ENCODE peak calls at places on chromosomes 4 and X, in four cellular contexts. Q is CD4-positive, CD25-positive, alpha-beta regulatory T cell; F is right lobe of liver; O is SK-N-SH. U is an unnamed sample.

GRCh38 chrX:154991039-154991438 is 31.5 kb downstream of the F8 start:
- DNase-seq in Q (no peak), F (no peak), O (no peak), U (no peak)

GRCh38 chrX:9885150-9885549 is 82.0 kb upstream of the CLDN34 start:
- DNase-seq in Q (peak; percentile 9), F (peak; percentile 56), O (peak; percentile 67), U (peak; percentile 78)

GRCh38 chr4:88411491-88412101 is 32.9 kb downstream of the HERC6 start:
- DNase-seq in Q (no peak), F (no peak), O (no peak), U (no peak)

GRCh38 chr4:8378101-8378724 is 62.3 kb downstream of the ACOX3 start:
- DNase-seq in Q (no peak), F (no peak), O (no peak), U (no peak)

GRCh38 chr4:56048621-56049427 is 100.1 kb downstream of the CEP135 start:
- DNase-seq in Q (peak; percentile 4), F (peak; percentile 47), O (peak; percentile 89), U (peak; percentile 88)

GRCh38 chrX:97057349-97057909 is 173.7 kb downstream of the RPA4 start:
- DNase-seq in Q (no peak), F (no peak), O (no peak), U (peak; percentile 19)

GRCh38 chr4:173217727-173218126 is 49.1 kb downstream of the GALNT7 start:
- DNase-seq in Q (no peak), F (no peak), O (no peak), U (no peak)

GRCh38 chrX:108316456-108316855 is 121.8 kb downstream of the COL4A6 start:
- DNase-seq in Q (no peak), F (no peak), O (no peak), U (no peak)

GRCh38 chr4:139300431-139301142 is 718 bp upstream of the NAA15 start:
- DNase-seq in Q (no peak), F (no peak), O (peak; percentile 38), U (no peak)

GRCh38 chr4:11428701-11429571 is at the start of gene HS3ST1:
- DNase-seq in Q (peak; percentile 5), F (peak; percentile 61), O (peak; percentile 38), U (no peak)

GRCh38 chr4:5517372-5517771 is 191.0 kb downstream of the EVC2 start:
- DNase-seq in Q (no peak), F (no peak), O (no peak), U (no peak)

GRCh38 chr4:182348947-182349346 is 105.7 kb downstream of the TENM3 start:
- DNase-seq in Q (no peak), F (no peak), O (no peak), U (no peak)

GRCh38 chrX:8748855-8749254 is 16.9 kb upstream of the ANOS1 start:
- DNase-seq in Q (no peak), F (no peak), O (peak; percentile 47), U (peak; percentile 55)

GRCh38 chr4:8262637-8263322 is 6.8 kb upstream of the HTRA3 start:
- DNase-seq in Q (no peak), F (peak; percentile 65), O (no peak), U (no peak)

GRCh38 chrX:13087322-13088154 is 43.1 kb upstream of the FAM9C start:
- DNase-seq in Q (peak; percentile 63), F (no peak), O (no peak), U (no peak)

GRCh38 chr4:48780867-48781219 is 764 bp upstream of the FRYL start:
- DNase-seq in Q (peak; percentile 28), F (peak; percentile 63), O (peak; percentile 9), U (no peak)

GRCh38 chr4:111630705-111631104 is 514.5 kb upstream of the FAM241A start:
- DNase-seq in Q (no peak), F (no peak), O (peak; percentile 10), U (peak; percentile 6)

GRCh38 chrX:143296521-143296920 is 220.8 kb downstream of the SPANXN3 start:
- DNase-seq in Q (no peak), F (no peak), O (no peak), U (peak; percentile 0)

GRCh38 chrX:7061429-7061828 is 86.1 kb upstream of the STS start:
- DNase-seq in Q (no peak), F (no peak), O (no peak), U (no peak)

GRCh38 chr4:121943941-121944340 is 7.9 kb downstream of the TRPC3 start:
- DNase-seq in Q (no peak), F (no peak), O (peak; percentile 48), U (peak; percentile 44)

GRCh38 chr4:108901271-108901670 is 138.4 kb upstream of the ETNPPL start:
- DNase-seq in Q (no peak), F (no peak), O (no peak), U (no peak)

GRCh38 chr4:61994036-61994435 is 793.9 kb downstream of the ADGRL3 start:
- DNase-seq in Q (no peak), F (no peak), O (no peak), U (no peak)

GRCh38 chrX:34654939-34655338 is 2.1 kb downstream of the TMEM47 start:
- DNase-seq in Q (no peak), F (no peak), O (no peak), U (no peak)

GRCh38 chrX:100635040-100635439 is 1.6 kb downstream of the TSPAN6 start:
- DNase-seq in Q (no peak), F (no peak), O (no peak), U (no peak)

GRCh38 chrX:100635989-100636320 is 651 bp downstream of the TSPAN6 start:
- DNase-seq in Q (no peak), F (no peak), O (no peak), U (no peak)

GRCh38 chrX:100642296-100642695 is 1.7 kb upstream of the SRPX2 start:
- DNase-seq in Q (no peak), F (no peak), O (no peak), U (no peak)

GRCh38 chrX:100636321-100636991 is at the start of gene TSPAN6:
- DNase-seq in Q (peak; percentile 40), F (peak; percentile 82), O (peak; percentile 82), U (peak; percentile 96)
- H3K27ac ChIP-seq in Q (no peak within 1 kb of the TSS), F (peak within 1 kb of the TSS; percentile 67), O (peak within 1 kb of the TSS; percentile 60), U (peak within 1 kb of the TSS; percentile 76)

DNA sequence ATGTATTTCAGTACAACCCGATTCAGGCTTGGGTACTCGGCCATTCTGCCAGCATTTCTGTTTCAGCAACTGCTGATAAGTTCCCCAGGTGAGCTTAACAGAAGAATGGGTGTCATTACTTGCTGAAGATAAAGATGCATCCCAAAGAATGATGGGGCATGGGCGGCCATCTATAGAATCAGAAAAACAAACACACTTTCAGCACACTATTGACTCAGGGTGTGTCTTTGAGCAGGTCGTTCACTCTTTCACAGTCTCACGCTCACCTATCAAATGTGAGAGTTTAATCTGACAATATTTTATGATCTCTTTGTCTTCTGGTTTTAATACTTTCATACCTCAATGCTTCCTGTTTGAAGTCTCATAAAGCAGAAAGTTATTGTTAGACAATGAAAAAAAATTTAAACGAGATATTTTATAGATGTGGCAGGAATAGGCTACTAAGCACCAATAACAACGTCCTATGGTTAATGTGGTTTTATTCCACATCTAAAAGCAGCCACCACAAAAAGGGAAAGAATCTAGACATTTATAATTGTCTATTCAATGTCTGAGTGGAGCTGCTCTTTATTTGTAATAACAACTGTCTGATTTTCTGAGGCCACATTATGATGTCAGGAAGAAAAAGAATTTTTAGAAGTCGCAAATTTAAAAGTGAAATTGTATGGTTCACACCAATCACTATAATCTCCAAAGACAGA is 17.0 kb downstream of the GASK1B start:
- DNase-seq in Q (no peak), F (no peak), O (no peak), U (no peak)
- H3K27ac ChIP-seq in Q (no peak overlapping the region), F (no peak overlapping the region), O (no peak overlapping the region), U (no peak overlapping the region)

DNA sequence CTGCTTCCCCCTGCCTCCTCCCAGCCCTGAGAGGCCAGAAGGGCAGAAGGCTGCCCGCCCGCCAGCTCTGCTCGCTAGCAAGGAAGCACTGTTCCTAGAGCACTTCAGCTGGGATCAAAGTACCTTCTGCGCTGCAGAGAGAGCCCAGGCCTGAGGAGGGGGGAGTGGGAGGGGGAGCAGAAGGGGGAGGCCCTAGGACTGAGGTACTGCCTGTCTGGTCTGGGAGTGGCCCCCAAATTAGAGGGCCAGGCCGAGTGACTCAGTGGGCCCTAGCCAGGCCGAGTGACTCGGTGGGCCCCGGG is 2.7 kb upstream of the BGN start:
- DNase-seq in Q (no peak), F (no peak), O (no peak), U (no peak)
- H3K27ac ChIP-seq in Q (no peak overlapping the region), F (no peak overlapping the region), O (peak overlapping the region; percentile 77), U (peak overlapping the region; percentile 67)

GRCh38 chrX:136168929-136169735 is 21.8 kb downstream of the FHL1 start:
- DNase-seq in Q (no peak), F (peak; percentile 50), O (peak; percentile 69), U (peak; percentile 71)
- H3K27ac ChIP-seq in Q (no peak overlapping the region), F (no peak overlapping the region), O (peak overlapping the region; percentile 63), U (peak overlapping the region; percentile 18)

GRCh38 chrX:20218809-20219505 is 47.8 kb downstream of the RPS6KA3 start:
- DNase-seq in Q (no peak), F (peak; percentile 55), O (no peak), U (peak; percentile 86)
- H3K27ac ChIP-seq in Q (no peak overlapping the region), F (peak overlapping the region; percentile 76), O (no peak overlapping the region), U (peak overlapping the region; percentile 48)

DNA sequence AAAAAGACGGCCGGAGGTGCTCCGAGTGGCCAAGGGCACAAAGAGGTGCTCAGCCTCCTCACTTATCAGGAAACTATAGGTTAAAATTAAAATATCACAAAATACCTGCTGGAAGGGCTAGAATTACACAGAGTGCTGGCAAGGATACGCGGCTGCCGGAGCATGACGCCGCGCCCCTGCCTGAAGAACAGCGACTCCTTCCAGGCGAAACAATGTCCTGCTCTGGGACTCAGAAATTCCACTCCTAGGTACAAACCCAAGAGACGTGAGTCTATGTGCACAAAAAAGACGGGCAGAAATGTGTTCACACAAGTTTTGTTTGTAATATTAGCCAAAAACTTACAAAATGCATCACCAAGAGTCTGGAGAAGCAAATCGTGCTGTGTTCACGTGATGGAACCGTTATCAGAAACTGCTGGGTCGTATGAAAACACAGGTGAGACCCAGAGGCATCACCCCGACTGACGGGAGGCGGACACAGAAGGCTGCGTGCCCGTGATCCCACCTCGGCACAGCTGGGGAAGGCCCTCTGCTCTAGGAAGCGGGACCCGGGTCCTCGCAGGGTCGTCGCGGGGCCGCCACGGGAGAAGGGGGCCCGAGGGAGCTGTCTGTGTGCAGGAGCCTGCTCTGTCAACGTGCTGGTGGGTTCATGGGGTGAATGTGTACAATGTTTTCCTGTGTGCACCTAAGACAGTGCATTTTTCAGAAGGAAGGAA is 27.6 kb downstream of the CTBP1 start:
- DNase-seq in Q (no peak), F (no peak), O (no peak), U (no peak)
- H3K27ac ChIP-seq in Q (no peak overlapping the region), F (no peak overlapping the region), O (no peak overlapping the region), U (no peak overlapping the region)

U was measured in SJCRH30.